ENCODE peak calls at places on chromosomes 5 and 9, in four cellular contexts. J is HCT116, Q is stomach, H is HL-60. R is an unnamed sample.

GRCh38 chr5:113112435-113112834 is 135.8 kb downstream of the DCP2 start:
- DNase-seq in H (no peak), J (no peak), Q (no peak), R (no peak)

GRCh38 chr5:113652161-113652560 is 138.7 kb downstream of the YTHDC2 start:
- DNase-seq in H (no peak), Q (no peak), J (no peak), R (no peak)

GRCh38 chr5:14671414-14671813 is 6.9 kb downstream of the OTULIN start:
- DNase-seq in Q (no peak), H (no peak), J (no peak), R (no peak)

GRCh38 chr5:108587816-108588215 is 159.9 kb upstream of the FER start:
- DNase-seq in J (no peak), Q (no peak), H (no peak), R (no peak)

GRCh38 chr5:140273401-140273877 is 29.5 kb downstream of the PFDN1 start:
- DNase-seq in H (peak; percentile 93), J (no peak), Q (no peak), R (no peak)

GRCh38 chr5:132830436-132831094 is at the start of gene SHROOM1:
- DNase-seq in J (peak; percentile 44), H (no peak), Q (peak; percentile 80), R (peak; percentile 82)

GRCh38 chr9:81609782-81610738 is 79.3 kb downstream of the TLE1 start:
- DNase-seq in H (peak; percentile 50), Q (no peak), J (no peak), R (no peak)

GRCh38 chr9:7237473-7238243 is 479.9 kb downstream of the KDM4C start:
- DNase-seq in H (no peak), Q (no peak), J (no peak), R (no peak)

GRCh38 chr9:130694205-130694604 is 625 bp downstream of the EXOSC2 start:
- DNase-seq in Q (no peak), H (no peak), J (no peak), R (no peak)

GRCh38 chr9:105126233-105126632 is 118.2 kb upstream of the SLC44A1 start:
- DNase-seq in J (no peak), Q (no peak), H (no peak), R (no peak)

GRCh38 chr5:143094087-143094511 is 309.4 kb downstream of the NR3C1 start:
- DNase-seq in Q (no peak), H (no peak), J (no peak), R (no peak)

GRCh38 chr5:146640285-146640896 is 124.4 kb upstream of the GPR151 start:
- DNase-seq in J (no peak), Q (no peak), H (no peak), R (peak; percentile 34)

GRCh38 chr5:28770307-28770706 is 1731.9 kb upstream of the CDH9 start:
- DNase-seq in Q (no peak), J (no peak), H (no peak), R (no peak)

GRCh38 chr5:156271569-156271968 is 55.4 kb upstream of the SGCD start:
- DNase-seq in Q (no peak), H (no peak), J (no peak), R (no peak)

DNA sequence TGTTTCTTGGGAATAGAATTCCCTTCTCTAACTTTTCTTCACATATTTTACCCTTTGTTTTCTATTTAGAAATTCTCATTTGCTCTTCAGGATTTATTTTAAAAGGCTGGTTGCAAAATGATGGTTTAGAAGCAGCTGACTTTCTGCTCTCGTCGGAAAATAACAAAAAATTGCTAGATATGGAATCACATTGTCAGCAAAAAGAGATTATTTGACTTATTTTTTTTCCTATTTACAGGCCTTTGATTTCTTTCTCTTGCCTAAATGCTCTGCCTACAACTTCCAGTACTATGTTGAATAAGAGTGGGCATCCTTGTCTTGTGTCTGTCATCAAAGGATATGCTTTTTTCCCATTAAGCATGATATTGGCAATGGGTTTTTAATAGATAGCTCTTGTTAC is 1619.1 kb upstream of the ACO1 start:
- DNase-seq in Q (no peak), J (no peak), H (no peak), R (no peak)
- TF ChIP-seq CTCF in Q (no peak), J (no peak), H (no peak), R (no peak)

DNA sequence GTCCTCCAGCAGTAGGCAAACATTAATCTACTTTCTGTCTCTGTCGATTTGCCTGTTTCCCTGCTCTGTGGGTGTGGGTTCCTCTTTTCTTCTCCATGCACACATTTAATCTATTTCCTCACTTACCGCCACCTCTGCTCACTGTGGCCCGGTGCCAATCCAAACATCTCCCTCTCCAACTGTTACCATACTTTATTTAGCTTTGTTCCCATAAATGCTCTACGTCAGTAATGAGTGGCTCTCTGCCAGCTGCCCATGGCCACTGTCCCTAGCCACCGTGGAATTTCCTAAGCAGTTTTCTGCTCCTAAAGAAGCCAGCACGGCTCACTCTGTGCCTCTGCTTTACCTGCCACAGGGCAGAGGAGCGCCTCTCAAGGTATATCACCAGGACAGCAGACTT is 19.5 kb upstream of the GOLPH3 start:
- DNase-seq in Q (peak; percentile 97), H (no peak), J (no peak), R (peak; percentile 90)
- TF ChIP-seq POLR2AphosphoS5 in Q (peak; percentile 68), H (peak; percentile 85), J (no peak), R (peak; percentile 58)

DNA sequence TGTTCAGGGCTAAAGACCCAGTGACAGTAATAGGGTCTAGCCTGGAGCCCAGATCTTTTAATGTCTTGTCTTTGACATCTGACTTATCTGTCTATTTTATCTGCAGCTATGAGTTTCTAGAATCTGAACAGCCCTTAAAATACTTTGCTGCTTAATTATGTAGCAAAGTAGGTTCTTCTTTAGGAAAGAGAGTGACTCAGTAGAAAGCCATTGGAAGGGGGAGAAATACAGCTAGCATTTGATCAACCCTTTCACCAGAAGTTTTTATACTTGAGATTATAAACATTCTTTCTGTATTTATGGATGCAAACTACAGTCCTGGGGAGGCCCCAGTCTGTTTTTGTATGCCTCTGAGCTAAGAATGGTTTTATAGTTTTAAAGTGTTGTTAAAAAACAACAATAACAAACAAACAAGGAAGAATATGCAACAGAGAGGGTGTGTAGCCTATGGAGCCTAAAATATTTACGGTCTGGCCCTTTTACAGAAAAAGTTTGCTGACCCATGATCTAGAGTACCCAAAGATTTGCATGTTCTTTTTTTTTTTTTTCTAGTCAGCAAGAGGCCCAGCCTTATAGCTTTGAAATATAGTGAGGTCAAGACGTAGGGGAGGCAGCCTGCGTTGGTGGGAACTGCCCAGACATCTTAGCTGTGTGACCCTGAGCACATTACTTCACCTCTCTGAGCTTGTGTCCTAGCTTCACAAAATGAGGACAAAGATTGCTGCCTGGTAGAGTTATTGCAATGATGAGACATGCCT is 9.7 kb downstream of the GSN start:
- DNase-seq in Q (no peak), J (no peak), H (no peak), R (no peak)
- H3K4me3 ChIP-seq in Q (no peak overlapping the region), J (no peak overlapping the region), H (no peak overlapping the region), R (no peak overlapping the region)

GRCh38 chr5:158773151-158773550 is 326.6 kb downstream of the EBF1 start:
- DNase-seq in Q (no peak), J (no peak), H (no peak), R (no peak)

GRCh38 chr5:158769702-158770101 is 330.0 kb downstream of the EBF1 start:
- DNase-seq in J (no peak), H (no peak), Q (no peak), R (no peak)

GRCh38 chr5:158769079-158769478 is 330.6 kb downstream of the EBF1 start:
- DNase-seq in J (no peak), H (no peak), Q (no peak), R (no peak)

GRCh38 chr5:158765407-158765806 is 334.3 kb downstream of the EBF1 start:
- DNase-seq in Q (no peak), H (no peak), J (no peak), R (no peak)

GRCh38 chr5:158770506-158770905 is 329.2 kb downstream of the EBF1 start:
- DNase-seq in H (no peak), J (peak; percentile 6), Q (no peak), R (no peak)
- TF ChIP-seq CTCF in H (peak; percentile 26), J (peak; percentile 25), Q (no peak), R (no peak)

GRCh38 chr5:34486808-34487201 is 169.3 kb upstream of the RAI14 start:
- DNase-seq in J (no peak), H (no peak), Q (no peak), R (no peak)

GRCh38 chr5:34487202-34487879 is 168.8 kb upstream of the RAI14 start:
- DNase-seq in H (no peak), Q (peak; percentile 64), J (no peak), R (no peak)

GRCh38 chr5:34484591-34485228 is 171.4 kb upstream of the RAI14 start:
- DNase-seq in J (no peak), H (no peak), Q (no peak), R (no peak)

GRCh38 chr5:34487956-34488355 is 168.2 kb upstream of the RAI14 start:
- DNase-seq in H (no peak), J (no peak), Q (no peak), R (no peak)

DNA sequence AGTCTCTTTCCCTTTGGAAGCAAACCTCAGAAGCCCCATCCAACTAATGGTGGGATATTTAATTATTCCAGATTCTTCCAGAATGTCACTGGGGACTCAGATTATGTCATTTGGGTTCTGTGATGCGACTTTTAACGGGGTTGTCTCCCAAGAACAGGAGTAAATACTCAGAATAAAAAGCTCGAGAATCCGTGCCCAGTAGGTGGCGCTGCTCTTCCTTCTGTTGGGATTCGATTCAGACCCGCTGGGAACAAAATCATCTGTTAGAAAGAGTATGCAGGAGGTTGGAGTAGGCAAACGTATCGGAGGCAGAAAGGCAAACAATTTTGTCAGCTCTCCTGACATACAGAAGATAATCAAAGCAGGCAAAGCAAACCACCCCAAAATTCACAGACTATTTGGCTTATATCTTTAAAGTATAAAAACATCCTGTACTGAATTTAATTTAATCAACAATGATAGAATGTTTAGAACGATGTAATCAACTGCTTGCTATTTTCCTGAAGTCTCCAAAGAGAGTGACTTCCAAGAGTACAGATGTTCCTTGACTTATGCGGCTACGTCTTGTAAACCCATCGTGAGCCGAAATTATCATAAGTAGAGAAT is 169.9 kb upstream of the RAI14 start:
- DNase-seq in Q (peak; percentile 88), J (peak; percentile 69), H (peak; percentile 43), R (peak; percentile 78)
- TF ChIP-seq POLR2AphosphoS5 in Q (peak; percentile 36), J (no peak), H (no peak), R (no peak)

DNA sequence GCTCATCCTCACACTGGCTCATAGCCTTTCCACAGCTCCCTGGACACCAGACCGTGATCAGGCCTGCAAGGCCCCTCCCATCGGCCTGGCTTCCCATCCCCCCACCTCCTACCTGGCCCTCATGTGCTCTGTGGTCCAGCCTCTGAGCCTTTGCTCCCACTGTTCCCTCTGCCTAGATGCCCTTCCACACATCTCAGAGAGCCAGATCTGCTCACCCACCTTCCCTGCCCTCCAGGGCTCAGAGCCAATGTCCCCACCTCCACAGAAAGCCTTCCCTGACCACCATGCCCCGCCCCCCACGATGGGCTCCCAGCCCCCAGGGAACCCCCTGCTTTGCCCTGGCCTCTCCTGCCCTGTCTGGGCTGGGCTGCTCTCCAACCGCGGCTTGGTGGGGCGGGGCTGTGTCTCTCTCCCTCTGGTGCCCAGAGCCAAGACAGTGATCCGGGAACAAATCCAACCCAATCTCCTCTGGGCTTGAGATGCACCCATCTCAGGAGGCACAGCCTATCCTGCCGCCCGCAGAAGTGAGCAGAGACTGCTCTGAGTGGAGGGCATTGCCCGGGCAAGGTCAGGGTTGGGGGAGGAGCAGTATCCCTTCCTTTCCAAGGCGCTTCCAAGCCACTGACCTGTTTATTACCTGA is 1.6 kb downstream of the NINJ1 start:
- DNase-seq in J (no peak), Q (peak; percentile 75), H (no peak), R (peak; percentile 79)
- H3K4me3 ChIP-seq in J (peak overlapping the region; percentile 73), Q (peak overlapping the region; percentile 88), H (peak overlapping the region; percentile 78), R (peak overlapping the region; percentile 77)